ENCODE peak calls at places on chromosome 10, in four cellular contexts. A, N, T and J are unnamed samples.

GRCh38 chr10:130749911-130750310 is 561.6 kb downstream of the TCERG1L start:
- DNase-seq in N (no peak), A (no peak), T (no peak), J (no peak)

GRCh38 chr10:4688620-4689019 is 137.4 kb upstream of the AKR1E2 start:
- DNase-seq in N (no peak), T (no peak), A (no peak), J (no peak)

GRCh38 chr10:19096674-19097073 is 48.1 kb downstream of the MALRD1 start:
- DNase-seq in N (no peak), A (no peak), T (no peak), J (no peak)

GRCh38 chr10:30783939-30784500 is 154.5 kb upstream of the LYZL2 start:
- DNase-seq in T (peak; percentile 92), A (peak; percentile 92), N (peak; percentile 46), J (peak; percentile 76)

GRCh38 chr10:125096371-125096770 is 64.0 kb downstream of the CTBP2 start:
- DNase-seq in N (no peak), T (no peak), A (no peak), J (no peak)

GRCh38 chr10:132539894-132540293 is 2.3 kb downstream of the INPP5A start:
- DNase-seq in T (no peak), A (no peak), N (no peak), J (no peak)

GRCh38 chr10:63481815-63482421 is 16.1 kb upstream of the JMJD1C start:
- DNase-seq in A (no peak), T (no peak), N (no peak), J (no peak)

GRCh38 chr10:119595715-119596515 is 849 bp downstream of the TIAL1 start:
- DNase-seq in T (peak; percentile 19), A (peak; percentile 52), N (no peak), J (peak; percentile 65)

GRCh38 chr10:73253226-73253557 is 748 bp upstream of the MRPS16 start:
- DNase-seq in A (peak; percentile 27), T (no peak), N (no peak), J (no peak)

GRCh38 chr10:131935260-131935659 is 34.5 kb downstream of the PPP2R2D start:
- DNase-seq in N (no peak), A (no peak), T (no peak), J (no peak)

GRCh38 chr10:47055386-47056382 is 144.5 kb downstream of the PTPN20 start:
- DNase-seq in T (no peak), N (no peak), A (no peak), J (no peak)

GRCh38 chr10:5528989-5529701 is 4.4 kb downstream of the CALML3 start:
- DNase-seq in T (no peak), A (no peak), N (no peak), J (no peak)

GRCh38 chr10:92407305-92408016 is 116.5 kb downstream of the MARCHF5 start:
- DNase-seq in N (no peak), A (no peak), T (no peak), J (no peak)

GRCh38 chr10:48209246-48209645 is 65.2 kb downstream of the FRMPD2 start:
- DNase-seq in A (no peak), N (no peak), T (no peak), J (no peak)

GRCh38 chr10:123786896-123787295 is 104.7 kb downstream of the CPXM2 start:
- DNase-seq in A (no peak), T (no peak), N (no peak), J (no peak)

GRCh38 chr10:72637398-72637857 is 11.5 kb upstream of the MICU1 start:
- DNase-seq in T (no peak), A (peak; percentile 41), N (peak; percentile 71), J (peak; percentile 40)

GRCh38 chr10:124721295-124722052 is 22.7 kb downstream of the FAM53B start:
- DNase-seq in A (no peak), N (no peak), T (no peak), J (no peak)

GRCh38 chr10:48762104-48763042 is 77.7 kb downstream of the WDFY4 start:
- DNase-seq in T (no peak), N (no peak), A (no peak), J (no peak)

GRCh38 chr10:118956253-118957140 is 73.0 kb upstream of the NANOS1 start:
- DNase-seq in A (no peak), N (no peak), T (no peak), J (no peak)

GRCh38 chr10:69726850-69727249 is 74.9 kb upstream of the COL13A1 start:
- DNase-seq in A (no peak), N (no peak), T (no peak), J (no peak)

GRCh38 chr10:33333260-33334169 is 952 bp downstream of the NRP1 start:
- DNase-seq in T (no peak), A (peak; percentile 47), N (peak; percentile 58), J (no peak)

GRCh38 chr10:51706225-51706624 is 6.8 kb upstream of the CSTF2T start:
- DNase-seq in T (no peak), A (no peak), N (no peak), J (no peak)

GRCh38 chr10:391304-391703 is 256.0 kb downstream of the ZMYND11 start:
- DNase-seq in A (no peak), N (no peak), T (no peak), J (no peak)

GRCh38 chr10:18418579-18419210 is 232.7 kb downstream of the NSUN6 start:
- DNase-seq in N (no peak), A (no peak), T (no peak), J (no peak)

GRCh38 chr10:86342111-86342863 is 24.3 kb downstream of the GRID1 start:
- DNase-seq in T (peak; percentile 7), N (no peak), A (no peak), J (no peak)

GRCh38 chr10:69425513-69426298 is 9.0 kb upstream of the TACR2 start:
- DNase-seq in T (no peak), A (no peak), N (no peak), J (no peak)

GRCh38 chr10:96259884-96260511 is 11.4 kb downstream of the BLNK start:
- DNase-seq in A (no peak), N (no peak), T (no peak), J (no peak)

GRCh38 chr10:89003344-89003743 is 12.7 kb downstream of the FAS start:
- DNase-seq in N (no peak), A (no peak), T (no peak), J (no peak)

GRCh38 chr10:27470890-27471289 is 33.2 kb upstream of the RAB18 start:
- DNase-seq in N (no peak), T (peak; percentile 23), A (no peak), J (no peak)

GRCh38 chr10:108787932-108788331 is 1135.4 kb downstream of the XPNPEP1 start:
- DNase-seq in N (peak; percentile 33), A (no peak), T (no peak), J (no peak)

GRCh38 chr10:103238506-103239252 is 7.0 kb upstream of the RPEL1 start:
- DNase-seq in T (peak; percentile 52), N (no peak), A (no peak), J (no peak)

GRCh38 chr10:3592424-3592823 is 192.6 kb downstream of the KLF6 start:
- DNase-seq in N (no peak), A (no peak), T (no peak), J (no peak)

GRCh38 chr10:69472544-69472943 is 21.3 kb downstream of the TSPAN15 start:
- DNase-seq in A (no peak), T (no peak), N (no peak), J (no peak)

GRCh38 chr10:118241229-118242137 is 100.6 kb downstream of the FAM204A start:
- DNase-seq in A (peak; percentile 45), T (peak; percentile 82), N (peak; percentile 42), J (no peak)

GRCh38 chr10:86657011-86657395 is 2.7 kb downstream of the OPN4 start:
- DNase-seq in T (no peak), A (no peak), N (no peak), J (no peak)

GRCh38 chr10:95767884-95768556 is 12.1 kb downstream of the ENTPD1 start:
- DNase-seq in T (no peak), N (no peak), A (no peak), J (peak; percentile 67)

GRCh38 chr10:11387044-11387443 is 224.4 kb downstream of the USP6NL start:
- DNase-seq in N (no peak), A (no peak), T (no peak), J (no peak)

GRCh38 chr10:125641398-125641797 is 41.6 kb downstream of the TEX36 start:
- DNase-seq in T (no peak), A (no peak), N (no peak), J (no peak)